ENCODE peak calls at places on chromosomes 13 and 19, in four cellular contexts. One of them, this sample, is unnamed. For H3K27me3, the result is how much of the 10 kb centered on the place peaks cover.

GRCh38 chr13:97133955-97134354 is 88.2 kb upstream of the MBNL2 start:
- DNase-seq in HCT116: no peak
- DNase-seq in psoas muscle: no peak
- DNase-seq in CD8-positive, alpha-beta T cell: no peak
- DNase-seq in this sample: no peak

GRCh38 chr13:74290324-74290773 is 156.1 kb upstream of the KLF12 start:
- DNase-seq in HCT116: peak
- DNase-seq in psoas muscle: no peak
- DNase-seq in CD8-positive, alpha-beta T cell: no peak
- DNase-seq in this sample: peak

GRCh38 chr13:21005193-21005592 is 56.2 kb downstream of the LATS2 start:
- DNase-seq in HCT116: no peak
- DNase-seq in psoas muscle: no peak
- DNase-seq in CD8-positive, alpha-beta T cell: no peak
- DNase-seq in this sample: no peak

GRCh38 chr19:19270749-19271571 is 2.1 kb downstream of the TM6SF2 start:
- DNase-seq in HCT116: no peak
- DNase-seq in psoas muscle: no peak
- DNase-seq in CD8-positive, alpha-beta T cell: no peak
- DNase-seq in this sample: no peak

GRCh38 chr13:62209539-62209938 is 793.9 kb upstream of the PCDH20 start:
- DNase-seq in HCT116: no peak
- DNase-seq in psoas muscle: no peak
- DNase-seq in CD8-positive, alpha-beta T cell: no peak
- DNase-seq in this sample: no peak

GRCh38 chr13:101631403-101631802 is 178.9 kb downstream of the ITGBL1 start:
- DNase-seq in HCT116: no peak
- DNase-seq in psoas muscle: no peak
- DNase-seq in CD8-positive, alpha-beta T cell: no peak
- DNase-seq in this sample: no peak

GRCh38 chr19:36051637-36052036 is 2.4 kb downstream of the THAP8 start:
- DNase-seq in HCT116: no peak
- DNase-seq in psoas muscle: no peak
- DNase-seq in CD8-positive, alpha-beta T cell: no peak
- DNase-seq in this sample: no peak

GRCh38 chr13:23796546-23796945 is 92.7 kb downstream of the MIPEP start:
- DNase-seq in HCT116: no peak
- DNase-seq in psoas muscle: no peak
- DNase-seq in CD8-positive, alpha-beta T cell: no peak
- DNase-seq in this sample: no peak

GRCh38 chr19:44809856-44810554 is 1.1 kb downstream of the BCAM start:
- DNase-seq in HCT116: no peak
- DNase-seq in psoas muscle: no peak
- DNase-seq in CD8-positive, alpha-beta T cell: no peak
- DNase-seq in this sample: no peak

GRCh38 chr19:56348289-56348877 is 33.7 kb upstream of the ZSCAN5A start:
- DNase-seq in HCT116: peak
- DNase-seq in psoas muscle: no peak
- DNase-seq in CD8-positive, alpha-beta T cell: no peak
- DNase-seq in this sample: no peak

GRCh38 chr19:55464669-55465068 is at the start of gene C19orf85:
- DNase-seq in HCT116: no peak
- DNase-seq in psoas muscle: no peak
- DNase-seq in CD8-positive, alpha-beta T cell: no peak
- DNase-seq in this sample: no peak

GRCh38 chr13:73938375-73939070 is 195.7 kb downstream of the KLF12 start:
- DNase-seq in HCT116: peak
- DNase-seq in psoas muscle: no peak
- DNase-seq in CD8-positive, alpha-beta T cell: no peak
- DNase-seq in this sample: no peak

GRCh38 chr13:98626298-98626940 is 49.5 kb upstream of the STK24 start:
- DNase-seq in HCT116: no peak
- DNase-seq in psoas muscle: no peak
- DNase-seq in CD8-positive, alpha-beta T cell: no peak
- DNase-seq in this sample: no peak

GRCh38 chr19:43841990-43842389 is 14.9 kb downstream of the ZNF283 start:
- DNase-seq in HCT116: no peak
- DNase-seq in psoas muscle: no peak
- DNase-seq in CD8-positive, alpha-beta T cell: no peak
- DNase-seq in this sample: no peak

GRCh38 chr13:31134055-31134711 is 27.5 kb downstream of the HSPH1 start:
- DNase-seq in HCT116: no peak
- DNase-seq in psoas muscle: no peak
- DNase-seq in CD8-positive, alpha-beta T cell: no peak
- DNase-seq in this sample: no peak

GRCh38 chr13:100230813-100231575 is 142.1 kb downstream of the PCCA start:
- DNase-seq in HCT116: no peak
- DNase-seq in psoas muscle: no peak
- DNase-seq in CD8-positive, alpha-beta T cell: no peak
- DNase-seq in this sample: no peak

GRCh38 chr19:12202250-12202649 is 39.4 kb downstream of the ZNF136 start:
- DNase-seq in HCT116: no peak
- DNase-seq in psoas muscle: no peak
- DNase-seq in CD8-positive, alpha-beta T cell: peak
- DNase-seq in this sample: peak

GRCh38 chr13:50699874-50700663 is 143.4 kb downstream of the DLEU7 start:
- DNase-seq in HCT116: no peak
- DNase-seq in psoas muscle: no peak
- DNase-seq in CD8-positive, alpha-beta T cell: no peak
- DNase-seq in this sample: no peak

GRCh38 chr13:101714195-101714594 is 261.7 kb downstream of the ITGBL1 start:
- DNase-seq in HCT116: no peak
- DNase-seq in psoas muscle: no peak
- DNase-seq in CD8-positive, alpha-beta T cell: no peak
- DNase-seq in this sample: no peak

GRCh38 chr13:40121711-40122110 is 466.2 kb downstream of the COG6 start:
- DNase-seq in HCT116: no peak
- DNase-seq in psoas muscle: no peak
- DNase-seq in CD8-positive, alpha-beta T cell: no peak
- DNase-seq in this sample: no peak

GRCh38 chr13:84037937-84038464 is 155.7 kb upstream of the SLITRK1 start:
- DNase-seq in HCT116: no peak
- DNase-seq in psoas muscle: no peak
- DNase-seq in CD8-positive, alpha-beta T cell: no peak
- DNase-seq in this sample: no peak

GRCh38 chr13:91785435-91786137 is 387.2 kb downstream of the GPC5 start:
- DNase-seq in HCT116: no peak
- DNase-seq in psoas muscle: no peak
- DNase-seq in CD8-positive, alpha-beta T cell: no peak
- DNase-seq in this sample: no peak

GRCh38 chr13:39676315-39676876 is 20.9 kb downstream of the COG6 start:
- DNase-seq in HCT116: peak
- DNase-seq in psoas muscle: no peak
- DNase-seq in CD8-positive, alpha-beta T cell: no peak
- DNase-seq in this sample: no peak

GRCh38 chr19:47432499-47432898 is 13.2 kb upstream of the MEIS3 start:
- DNase-seq in HCT116: no peak
- DNase-seq in psoas muscle: no peak
- DNase-seq in CD8-positive, alpha-beta T cell: no peak
- DNase-seq in this sample: no peak

GRCh38 chr19:37303591-37304171 is 67.2 kb upstream of the ZNF527 start:
- DNase-seq in HCT116: no peak
- DNase-seq in psoas muscle: no peak
- DNase-seq in CD8-positive, alpha-beta T cell: no peak
- DNase-seq in this sample: no peak

GRCh38 chr13:40562975-40563349 is 103.5 kb downstream of the FOXO1 start:
- DNase-seq in HCT116: no peak
- DNase-seq in psoas muscle: peak
- DNase-seq in CD8-positive, alpha-beta T cell: no peak
- DNase-seq in this sample: no peak

GRCh38 chr19:47179643-47180310 is 49.1 kb downstream of the SAE1 start:
- DNase-seq in HCT116: no peak
- DNase-seq in psoas muscle: no peak
- DNase-seq in CD8-positive, alpha-beta T cell: no peak
- DNase-seq in this sample: no peak

GRCh38 chr19:13881231-13881691 is 4.3 kb downstream of the NANOS3 start:
- DNase-seq in HCT116: no peak
- DNase-seq in psoas muscle: no peak
- DNase-seq in CD8-positive, alpha-beta T cell: no peak
- DNase-seq in this sample: no peak

GRCh38 chr13:65336916-65337315 is 1893.2 kb downstream of the PCDH9 start:
- DNase-seq in HCT116: no peak
- DNase-seq in psoas muscle: no peak
- DNase-seq in CD8-positive, alpha-beta T cell: no peak
- DNase-seq in this sample: no peak

GRCh38 chr13:46202956-46203355 is 8.8 kb upstream of the LRRC63 start:
- DNase-seq in HCT116: no peak
- DNase-seq in psoas muscle: no peak
- DNase-seq in CD8-positive, alpha-beta T cell: no peak
- DNase-seq in this sample: no peak

GRCh38 chr13:50375792-50376191 is 360.5 kb downstream of the KCNRG start:
- DNase-seq in HCT116: no peak
- DNase-seq in psoas muscle: no peak
- DNase-seq in CD8-positive, alpha-beta T cell: no peak
- DNase-seq in this sample: no peak

GRCh38 chr19:14093117-14093784 is 2.7 kb upstream of the SAMD1 start:
- DNase-seq in HCT116: no peak
- DNase-seq in psoas muscle: no peak
- DNase-seq in CD8-positive, alpha-beta T cell: no peak
- DNase-seq in this sample: no peak

GRCh38 chr13:68027311-68027710 is 797.2 kb upstream of the PCDH9 start:
- DNase-seq in HCT116: no peak
- DNase-seq in psoas muscle: no peak
- DNase-seq in CD8-positive, alpha-beta T cell: no peak
- DNase-seq in this sample: no peak

GRCh38 chr13:50576156-50576555 is 267.3 kb downstream of the DLEU7 start:
- DNase-seq in HCT116: no peak
- DNase-seq in psoas muscle: no peak
- DNase-seq in CD8-positive, alpha-beta T cell: no peak
- DNase-seq in this sample: no peak

DNA sequence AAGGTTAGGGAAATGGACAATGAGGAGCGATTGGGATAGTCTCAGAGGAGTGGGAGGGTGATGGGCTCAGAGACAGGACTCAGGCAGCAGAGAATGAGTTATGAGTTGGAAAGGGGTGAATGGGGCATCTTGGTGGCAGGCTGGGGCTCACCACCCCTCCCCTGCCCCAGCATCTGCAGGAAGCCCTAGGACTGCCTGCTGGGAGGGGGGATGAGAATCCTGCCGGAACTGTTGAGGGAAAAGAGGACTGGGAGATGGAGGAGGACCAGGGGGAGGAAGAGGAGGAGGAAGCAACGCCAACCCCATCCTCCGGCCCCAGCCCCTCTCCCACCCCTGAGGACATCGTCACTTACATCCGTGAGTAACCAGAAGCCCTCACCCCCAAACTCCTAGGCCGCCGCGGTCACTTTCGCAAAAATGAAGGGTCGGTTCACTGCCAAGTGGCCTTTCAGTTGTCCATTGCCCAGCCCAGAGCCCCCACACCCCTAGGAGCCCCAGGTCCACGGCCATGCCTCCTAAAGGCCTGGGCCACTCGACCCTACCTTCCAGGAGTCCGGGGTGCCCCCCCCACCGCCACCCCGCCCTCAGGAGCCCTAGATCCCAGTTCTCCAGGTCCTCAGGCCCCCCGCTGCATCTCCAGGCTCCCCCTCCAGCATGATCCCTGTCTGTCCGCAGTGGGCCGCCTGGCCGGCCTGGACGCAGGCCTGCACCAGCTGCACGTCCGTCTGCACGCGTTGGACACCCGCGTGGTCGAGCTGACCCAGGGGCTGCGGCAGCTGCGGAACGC is 764 bp downstream of the CLEC11A start:
- DNase-seq in HCT116: no peak
- DNase-seq in psoas muscle: no peak
- DNase-seq in CD8-positive, alpha-beta T cell: no peak
- DNase-seq in this sample: no peak
- H3K27ac ChIP-seq in HCT116: peak
- H3K27ac ChIP-seq in psoas muscle: no peak
- H3K27ac ChIP-seq in CD8-positive, alpha-beta T cell: peak
- H3K27ac ChIP-seq in this sample: no peak

GRCh38 chr19:17932485-17933338 is at the start of gene CCDC124:
- DNase-seq in HCT116: peak
- DNase-seq in psoas muscle: peak
- DNase-seq in CD8-positive, alpha-beta T cell: peak
- DNase-seq in this sample: peak
- TF ChIP-seq CTCF in HCT116: peak
- TF ChIP-seq CTCF in psoas muscle: peak
- TF ChIP-seq CTCF in CD8-positive, alpha-beta T cell: peak
- TF ChIP-seq CTCF in this sample: peak

GRCh38 chr19:49433240-49433901 is 8.0 kb downstream of the SLC17A7 start:
- DNase-seq in HCT116: no peak
- DNase-seq in psoas muscle: no peak
- DNase-seq in CD8-positive, alpha-beta T cell: no peak
- DNase-seq in this sample: no peak
- H3K27me3 ChIP-seq in HCT116: under half
- H3K27me3 ChIP-seq in psoas muscle: half or more
- H3K27me3 ChIP-seq in CD8-positive, alpha-beta T cell: half or more
- H3K27me3 ChIP-seq in this sample: half or more

GRCh38 chr19:54432144-54432738 is 16.8 kb upstream of the LENG8 start:
- DNase-seq in HCT116: peak
- DNase-seq in psoas muscle: no peak
- DNase-seq in CD8-positive, alpha-beta T cell: no peak
- DNase-seq in this sample: no peak
- H3K27ac ChIP-seq in HCT116: peak
- H3K27ac ChIP-seq in psoas muscle: no peak
- H3K27ac ChIP-seq in CD8-positive, alpha-beta T cell: no peak
- H3K27ac ChIP-seq in this sample: no peak

GRCh38 chr19:48896191-48896720 is 2.3 kb downstream of the TULP2 start:
- DNase-seq in HCT116: no peak
- DNase-seq in psoas muscle: peak
- DNase-seq in CD8-positive, alpha-beta T cell: peak
- DNase-seq in this sample: no peak

GRCh38 chr19:48897181-48897580 is 1.4 kb downstream of the TULP2 start:
- DNase-seq in HCT116: no peak
- DNase-seq in psoas muscle: no peak
- DNase-seq in CD8-positive, alpha-beta T cell: no peak
- DNase-seq in this sample: no peak

GRCh38 chr19:48895226-48895625 is 3.3 kb downstream of the TULP2 start:
- DNase-seq in HCT116: no peak
- DNase-seq in psoas muscle: no peak
- DNase-seq in CD8-positive, alpha-beta T cell: no peak
- DNase-seq in this sample: no peak

GRCh38 chr19:48900477-48901452 is 653 bp downstream of the NUCB1 start:
- DNase-seq in HCT116: no peak
- DNase-seq in psoas muscle: no peak
- DNase-seq in CD8-positive, alpha-beta T cell: no peak
- DNase-seq in this sample: no peak

GRCh38 chr19:48899781-48900476 is at the start of gene NUCB1:
- DNase-seq in HCT116: peak
- DNase-seq in psoas muscle: peak
- DNase-seq in CD8-positive, alpha-beta T cell: peak
- DNase-seq in this sample: peak
- TF ChIP-seq CTCF in HCT116: no peak
- TF ChIP-seq CTCF in psoas muscle: peak
- TF ChIP-seq CTCF in CD8-positive, alpha-beta T cell: no peak
- TF ChIP-seq CTCF in this sample: no peak